ENCODE peak calls at places on chromosomes 6 and 20, in five cellular contexts. G, U, N, A and L are unnamed samples.

GRCh38 chr6:5294392-5295211 is 33.3 kb downstream of the FARS2 start:
- DNase-seq in G (no peak), A (no peak), N (no peak), U (no peak), L (no peak)

GRCh38 chr6:22447191-22447590 is 122.2 kb upstream of the HDGFL1 start:
- DNase-seq in A (no peak), U (no peak), G (no peak), N (no peak), L (no peak)

GRCh38 chr6:2259002-2259494 is 13.6 kb upstream of the GMDS start:
- DNase-seq in G (no peak), N (no peak), A (no peak), U (no peak), L (no peak)

GRCh38 chr6:35093783-35094182 is 47.4 kb downstream of the TCP11 start:
- DNase-seq in N (no peak), A (no peak), G (no peak), U (no peak), L (no peak)

GRCh38 chr6:89836637-89837222 is 7.0 kb downstream of the CASP8AP2 start:
- DNase-seq in A (no peak), N (no peak), U (peak), G (no peak), L (no peak)

GRCh38 chr6:160227038-160227768 is 31.4 kb downstream of the SLC22A2 start:
- DNase-seq in N (no peak), G (no peak), A (no peak), U (no peak), L (no peak)

GRCh38 chr20:48875914-48876240 is 45.6 kb upstream of the ARFGEF2 start:
- DNase-seq in G (peak), N (no peak), U (peak), A (no peak), L (no peak)

GRCh38 chr6:105900120-105900937 is 185.8 kb upstream of the PRDM1 start:
- DNase-seq in A (peak), N (no peak), G (no peak), U (no peak), L (peak)

GRCh38 chr20:3471397-3472021 is 691 bp downstream of the ATRN start:
- DNase-seq in N (no peak), G (no peak), A (no peak), U (no peak), L (no peak)

GRCh38 chr6:73691512-73691911 is 4.5 kb upstream of the CD109 start:
- DNase-seq in N (no peak), A (no peak), G (no peak), U (no peak), L (no peak)

GRCh38 chr20:41398408-41398807 is 31.8 kb upstream of the EMILIN3 start:
- DNase-seq in A (no peak), U (no peak), G (no peak), N (no peak), L (no peak)